ENCODE peak calls at places on chromosomes 16 and 17, in eight cellular contexts. Q, X, F, H, V, I, J and B are unnamed samples.

GRCh38 chr17:13362341-13363122 is 239.2 kb downstream of the HS3ST3A1 start:
- DNase-seq in J (no peak), I (peak; percentile 54), V (no peak), X (no peak), Q (no peak), H (no peak), F (no peak), B (no peak)

GRCh38 chr16:69270831-69271230 is 40.3 kb upstream of the VPS4A start:
- DNase-seq in J (no peak), I (peak; percentile 18), Q (no peak), H (no peak), X (no peak), V (no peak), F (no peak), B (no peak)

GRCh38 chr16:87490091-87490798 is 2.6 kb downstream of the ZCCHC14 start:
- DNase-seq in F (no peak), H (peak; percentile 19), Q (no peak), J (no peak), I (peak; percentile 18), X (no peak), V (no peak), B (no peak)

GRCh38 chr16:81502396-81503060 is 57.9 kb downstream of the CMIP start:
- DNase-seq in F (no peak), V (no peak), J (no peak), H (no peak), Q (no peak), I (no peak), X (no peak), B (no peak)

GRCh38 chr16:70579648-70580630 is 56.3 kb downstream of the SF3B3 start:
- DNase-seq in V (no peak), H (no peak), Q (no peak), F (no peak), X (no peak), J (no peak), I (no peak), B (no peak)

GRCh38 chr16:4385066-4385788 is 13.6 kb downstream of the VASN start:
- DNase-seq in I (no peak), X (no peak), Q (no peak), F (no peak), J (no peak), H (no peak), V (no peak), B (no peak)

GRCh38 chr17:19248149-19248922 is 11.2 kb downstream of the EPN2 start:
- DNase-seq in Q (no peak), J (no peak), F (no peak), V (no peak), X (no peak), H (no peak), I (no peak), B (no peak)

GRCh38 chr16:68406458-68407041 is 41.8 kb downstream of the SMPD3 start:
- DNase-seq in I (peak; percentile 13), Q (no peak), H (no peak), F (no peak), J (peak; percentile 5), X (peak; percentile 18), V (no peak), B (no peak)

GRCh38 chr16:73173396-73173795 is 125.5 kb upstream of the ZFHX3 start:
- DNase-seq in J (no peak), V (no peak), F (no peak), I (peak; percentile 38), Q (no peak), X (no peak), H (no peak), B (no peak)

GRCh38 chr16:19701091-19701490 is 16.9 kb downstream of the KNOP1 start:
- DNase-seq in Q (no peak), V (no peak), F (no peak), X (no peak), H (no peak), J (peak; percentile 39), I (no peak), B (no peak)

GRCh38 chr17:61400058-61400785 is 579 bp downstream of the TBX2 start:
- DNase-seq in X (peak; percentile 53), V (no peak), Q (no peak), H (peak; percentile 54), I (peak; percentile 58), J (no peak), F (no peak), B (no peak)

GRCh38 chr17:78051186-78051972 is 77.2 kb downstream of the TMC6 start:
- DNase-seq in Q (no peak), H (no peak), J (no peak), X (no peak), F (no peak), V (no peak), I (no peak), B (no peak)

GRCh38 chr16:56679813-56680212 is 2.5 kb upstream of the MT1X start:
- DNase-seq in X (no peak), J (no peak), I (no peak), V (no peak), Q (no peak), H (no peak), F (no peak), B (no peak)

GRCh38 chr16:89168381-89169189 is 3.0 kb upstream of the CDH15 start:
- DNase-seq in H (peak; percentile 13), V (no peak), F (no peak), I (no peak), X (no peak), Q (no peak), J (no peak), B (no peak)

GRCh38 chr16:89169778-89170177 is 1.8 kb upstream of the CDH15 start:
- DNase-seq in H (no peak), I (no peak), J (no peak), X (no peak), F (no peak), Q (no peak), V (no peak), B (no peak)

GRCh38 chr16:89172171-89172900 is 788 bp downstream of the CDH15 start:
- DNase-seq in X (no peak), F (no peak), V (no peak), H (no peak), J (no peak), I (no peak), Q (no peak), B (no peak)

GRCh38 chr16:89171216-89172170 is at the start of gene CDH15:
- DNase-seq in V (peak; percentile 91), I (peak; percentile 82), F (peak; percentile 88), X (peak; percentile 96), J (peak; percentile 44), Q (peak; percentile 77), H (peak; percentile 75), B (peak; percentile 86)

GRCh38 chr16:89170346-89171215 is 967 bp upstream of the CDH15 start:
- DNase-seq in Q (no peak), F (peak; percentile 53), X (peak; percentile 77), I (no peak), J (no peak), H (no peak), V (no peak), B (no peak)
- TF ChIP-seq CTCF in Q (no peak), F (no peak), X (no peak), I (no peak), J (no peak), H (no peak), V (no peak), B (no peak)

DNA sequence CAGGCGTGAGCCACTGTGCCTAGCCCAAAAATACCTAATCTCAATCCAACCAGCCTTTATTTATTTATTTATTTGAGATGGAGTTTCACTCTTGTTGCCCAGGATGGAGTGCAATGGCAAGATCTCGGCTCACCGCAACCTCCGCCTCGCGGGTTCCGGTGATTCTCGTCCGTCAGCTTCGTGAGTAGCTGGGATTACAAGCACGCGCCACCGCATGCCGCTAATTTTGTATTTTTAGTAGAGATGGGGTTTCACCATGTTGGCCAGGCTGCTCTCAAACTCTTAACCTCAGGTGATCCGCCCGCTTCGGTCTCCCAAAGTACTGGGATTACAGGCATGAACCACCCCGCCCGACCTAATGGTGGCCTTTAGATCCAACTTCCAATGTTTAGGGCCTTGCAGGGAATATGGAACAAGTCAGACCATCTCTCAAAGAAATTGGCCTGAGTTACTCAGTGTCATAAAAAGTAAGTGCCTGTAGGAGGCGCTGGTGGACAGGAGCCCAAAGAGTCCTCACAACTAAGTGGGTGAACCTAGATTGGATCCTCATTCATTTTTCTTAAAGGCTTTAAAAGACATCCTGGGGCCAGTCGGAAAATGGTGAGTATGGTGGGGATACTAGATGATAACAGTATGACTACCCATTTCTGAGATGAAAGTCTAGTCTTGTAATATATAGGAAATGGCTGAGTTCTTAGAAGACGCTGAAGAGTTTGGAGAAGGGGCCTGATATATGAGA is 4.6 kb downstream of the ZSCAN10 start:
- DNase-seq in J (no peak), I (peak; percentile 49), V (no peak), F (no peak), X (no peak), Q (no peak), H (peak; percentile 69), B (no peak)
- TF ChIP-seq CTCF in J (peak; percentile 42), I (peak; percentile 39), V (peak; percentile 68), F (peak; percentile 44), X (peak; percentile 62), Q (peak; percentile 63), H (peak; percentile 65), B (peak; percentile 33)

DNA sequence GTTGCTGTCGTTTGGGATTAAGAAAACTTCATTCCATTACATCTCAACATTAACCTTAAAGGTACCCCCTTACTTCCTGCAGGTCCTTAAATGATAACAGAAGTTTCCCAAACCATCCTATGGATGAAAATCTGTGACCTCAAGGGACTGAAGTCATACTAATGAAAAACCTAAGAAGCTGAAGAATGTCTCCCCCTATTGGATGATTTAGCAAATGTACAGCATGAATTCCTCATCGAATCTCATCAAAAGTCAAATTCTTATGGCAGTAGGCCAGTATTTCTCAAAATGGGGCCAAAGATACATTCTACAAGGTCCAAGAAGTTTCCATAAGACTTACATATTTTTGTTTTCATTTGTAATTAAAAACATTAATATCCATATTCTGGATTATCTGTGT is 13.5 kb downstream of the SCO1 start:
- DNase-seq in Q (no peak), I (peak; percentile 51), F (no peak), X (no peak), V (no peak), H (peak; percentile 59), J (no peak), B (no peak)
- TF ChIP-seq CTCF in Q (peak; percentile 61), I (peak; percentile 23), F (peak; percentile 58), X (peak; percentile 35), V (peak; percentile 76), H (peak; percentile 53), J (peak; percentile 36), B (peak; percentile 43)

GRCh38 chr16:17463335-17463734 is 7.4 kb downstream of the XYLT1 start:
- DNase-seq in J (no peak), H (no peak), I (no peak), F (no peak), V (no peak), X (no peak), Q (no peak), B (no peak)

GRCh38 chr16:17459903-17460521 is 10.7 kb downstream of the XYLT1 start:
- DNase-seq in H (no peak), V (no peak), Q (no peak), F (no peak), X (no peak), J (no peak), I (no peak), B (peak; percentile 50)

GRCh38 chr16:17465460-17465859 is 5.3 kb downstream of the XYLT1 start:
- DNase-seq in I (no peak), H (no peak), Q (no peak), F (no peak), X (no peak), V (no peak), J (no peak), B (no peak)

GRCh38 chr16:17460890-17461289 is 9.9 kb downstream of the XYLT1 start:
- DNase-seq in I (no peak), V (no peak), H (no peak), X (no peak), F (no peak), Q (no peak), J (no peak), B (no peak)

GRCh38 chr16:17461951-17462729 is 8.6 kb downstream of the XYLT1 start:
- DNase-seq in J (no peak), I (no peak), F (no peak), H (no peak), V (no peak), X (no peak), Q (peak; percentile 27), B (no peak)
- TF ChIP-seq CTCF in J (no peak), I (no peak), F (no peak), H (no peak), V (no peak), X (no peak), Q (peak; percentile 19), B (no peak)